ENCODE peak calls at places on chromosome 16, in nine cellular contexts. One of them, this sample, is unnamed.
A peak's percentile ranks its signal among the peaks of the same experiment; 100 is the strongest.

GRCh38 chr16:72928089-72928981 is 119.6 kb downstream of the ZFHX3 start:
- DNase-seq in anterior cingulate cortex: no peak
- DNase-seq in stimulated activated CD8-positive, alpha-beta memory T cell treated with anti-CD3 and anti-CD28 coated beads, Interleukin-7, amount 100 ng/mL, for 4 hours: no peak
- DNase-seq in EL: no peak
- DNase-seq in MCF 10A: no peak
- DNase-seq in AML-193: no peak
- DNase-seq in NCI-H1417: no peak
- DNase-seq in naive thymus-derived CD8-positive, alpha-beta T cell: no peak
- DNase-seq in transverse colon: no peak
- DNase-seq in this sample: no peak

GRCh38 chr16:28297784-28298510 is 5.6 kb downstream of the SBK1 start:
- DNase-seq in stimulated activated CD8-positive, alpha-beta memory T cell treated with anti-CD3 and anti-CD28 coated beads, Interleukin-7, amount 100 ng/mL, for 4 hours: no peak
- DNase-seq in anterior cingulate cortex: no peak
- DNase-seq in transverse colon: no peak
- DNase-seq in MCF 10A: no peak
- DNase-seq in AML-193: no peak
- DNase-seq in NCI-H1417: no peak
- DNase-seq in EL: no peak
- DNase-seq in naive thymus-derived CD8-positive, alpha-beta T cell: no peak
- DNase-seq in this sample: no peak

GRCh38 chr16:74942977-74943918 is 41.7 kb downstream of the WDR59 start:
- DNase-seq in EL: no peak
- DNase-seq in MCF 10A: no peak
- DNase-seq in AML-193: no peak
- DNase-seq in NCI-H1417: no peak
- DNase-seq in transverse colon: no peak
- DNase-seq in stimulated activated CD8-positive, alpha-beta memory T cell treated with anti-CD3 and anti-CD28 coated beads, Interleukin-7, amount 100 ng/mL, for 4 hours: no peak
- DNase-seq in naive thymus-derived CD8-positive, alpha-beta T cell: no peak
- DNase-seq in anterior cingulate cortex: no peak
- DNase-seq in this sample: no peak

GRCh38 chr16:59887856-59888255 is 1153.7 kb upstream of the GOT2 start:
- DNase-seq in stimulated activated CD8-positive, alpha-beta memory T cell treated with anti-CD3 and anti-CD28 coated beads, Interleukin-7, amount 100 ng/mL, for 4 hours: no peak
- DNase-seq in naive thymus-derived CD8-positive, alpha-beta T cell: no peak
- DNase-seq in NCI-H1417: no peak
- DNase-seq in anterior cingulate cortex: no peak
- DNase-seq in AML-193: no peak
- DNase-seq in EL: peak; percentile 27
- DNase-seq in MCF 10A: no peak
- DNase-seq in transverse colon: no peak
- DNase-seq in this sample: no peak

GRCh38 chr16:74811911-74812310 is 37.3 kb upstream of the FA2H start:
- DNase-seq in EL: no peak
- DNase-seq in stimulated activated CD8-positive, alpha-beta memory T cell treated with anti-CD3 and anti-CD28 coated beads, Interleukin-7, amount 100 ng/mL, for 4 hours: no peak
- DNase-seq in anterior cingulate cortex: no peak
- DNase-seq in naive thymus-derived CD8-positive, alpha-beta T cell: no peak
- DNase-seq in AML-193: no peak
- DNase-seq in MCF 10A: peak; percentile 59
- DNase-seq in NCI-H1417: no peak
- DNase-seq in transverse colon: no peak
- DNase-seq in this sample: no peak

GRCh38 chr16:14510939-14511797 is 118.9 kb downstream of the PARN start:
- DNase-seq in MCF 10A: no peak
- DNase-seq in transverse colon: no peak
- DNase-seq in NCI-H1417: no peak
- DNase-seq in anterior cingulate cortex: no peak
- DNase-seq in naive thymus-derived CD8-positive, alpha-beta T cell: no peak
- DNase-seq in EL: peak; percentile 83
- DNase-seq in stimulated activated CD8-positive, alpha-beta memory T cell treated with anti-CD3 and anti-CD28 coated beads, Interleukin-7, amount 100 ng/mL, for 4 hours: no peak
- DNase-seq in AML-193: no peak
- DNase-seq in this sample: no peak

GRCh38 chr16:52494145-52494544 is 52.8 kb downstream of the TOX3 start:
- DNase-seq in EL: no peak
- DNase-seq in anterior cingulate cortex: no peak
- DNase-seq in transverse colon: no peak
- DNase-seq in naive thymus-derived CD8-positive, alpha-beta T cell: no peak
- DNase-seq in stimulated activated CD8-positive, alpha-beta memory T cell treated with anti-CD3 and anti-CD28 coated beads, Interleukin-7, amount 100 ng/mL, for 4 hours: no peak
- DNase-seq in AML-193: no peak
- DNase-seq in MCF 10A: no peak
- DNase-seq in NCI-H1417: peak; percentile 42
- DNase-seq in this sample: no peak

GRCh38 chr16:67396775-67397450 is 3.6 kb upstream of the TPPP3 start:
- DNase-seq in EL: no peak
- DNase-seq in NCI-H1417: no peak
- DNase-seq in MCF 10A: no peak
- DNase-seq in AML-193: no peak
- DNase-seq in transverse colon: no peak
- DNase-seq in stimulated activated CD8-positive, alpha-beta memory T cell treated with anti-CD3 and anti-CD28 coated beads, Interleukin-7, amount 100 ng/mL, for 4 hours: no peak
- DNase-seq in naive thymus-derived CD8-positive, alpha-beta T cell: no peak
- DNase-seq in anterior cingulate cortex: no peak
- DNase-seq in this sample: no peak

GRCh38 chr16:87575027-87575804 is 27.1 kb upstream of the JPH3 start:
- DNase-seq in stimulated activated CD8-positive, alpha-beta memory T cell treated with anti-CD3 and anti-CD28 coated beads, Interleukin-7, amount 100 ng/mL, for 4 hours: no peak
- DNase-seq in NCI-H1417: no peak
- DNase-seq in AML-193: no peak
- DNase-seq in naive thymus-derived CD8-positive, alpha-beta T cell: no peak
- DNase-seq in anterior cingulate cortex: no peak
- DNase-seq in transverse colon: no peak
- DNase-seq in EL: no peak
- DNase-seq in MCF 10A: no peak
- DNase-seq in this sample: no peak

GRCh38 chr16:85490971-85491771 is 122.0 kb upstream of the GSE1 start:
- DNase-seq in EL: no peak
- DNase-seq in transverse colon: peak; percentile 65
- DNase-seq in stimulated activated CD8-positive, alpha-beta memory T cell treated with anti-CD3 and anti-CD28 coated beads, Interleukin-7, amount 100 ng/mL, for 4 hours: no peak
- DNase-seq in anterior cingulate cortex: no peak
- DNase-seq in NCI-H1417: no peak
- DNase-seq in MCF 10A: peak; percentile 27
- DNase-seq in AML-193: peak; percentile 8
- DNase-seq in naive thymus-derived CD8-positive, alpha-beta T cell: peak; percentile 37
- DNase-seq in this sample: no peak

GRCh38 chr16:27377666-27378485 is 24.1 kb upstream of the IL21R start:
- DNase-seq in MCF 10A: no peak
- DNase-seq in anterior cingulate cortex: no peak
- DNase-seq in transverse colon: no peak
- DNase-seq in EL: no peak
- DNase-seq in naive thymus-derived CD8-positive, alpha-beta T cell: no peak
- DNase-seq in NCI-H1417: no peak
- DNase-seq in AML-193: peak; percentile 53
- DNase-seq in stimulated activated CD8-positive, alpha-beta memory T cell treated with anti-CD3 and anti-CD28 coated beads, Interleukin-7, amount 100 ng/mL, for 4 hours: no peak
- DNase-seq in this sample: no peak

GRCh38 chr16:2842340-2843000 is 12.4 kb downstream of the ZG16B start:
- DNase-seq in anterior cingulate cortex: no peak
- DNase-seq in AML-193: no peak
- DNase-seq in transverse colon: peak; percentile 52
- DNase-seq in naive thymus-derived CD8-positive, alpha-beta T cell: peak; percentile 77
- DNase-seq in EL: no peak
- DNase-seq in stimulated activated CD8-positive, alpha-beta memory T cell treated with anti-CD3 and anti-CD28 coated beads, Interleukin-7, amount 100 ng/mL, for 4 hours: peak; percentile 43
- DNase-seq in MCF 10A: no peak
- DNase-seq in NCI-H1417: no peak
- DNase-seq in this sample: no peak

GRCh38 chr16:21644674-21645073 is 7.7 kb downstream of the IGSF6 start:
- DNase-seq in NCI-H1417: no peak
- DNase-seq in naive thymus-derived CD8-positive, alpha-beta T cell: no peak
- DNase-seq in EL: no peak
- DNase-seq in MCF 10A: no peak
- DNase-seq in AML-193: no peak
- DNase-seq in transverse colon: no peak
- DNase-seq in stimulated activated CD8-positive, alpha-beta memory T cell treated with anti-CD3 and anti-CD28 coated beads, Interleukin-7, amount 100 ng/mL, for 4 hours: no peak
- DNase-seq in anterior cingulate cortex: no peak
- DNase-seq in this sample: no peak

This sample was measured in GF-D8.